ENCODE peak calls at places on chromosomes 5 and 9, in ten cellular contexts. H, O, Z, V, D, F, P, X, L and N are unnamed samples.

GRCh38 chr9:99980578-99980977 is 74.1 kb downstream of the STX17 start:
- DNase-seq in Z (no peak), H (no peak), O (no peak), D (no peak), X (no peak), L (no peak), F (no peak), V (no peak), P (no peak), N (no peak)

GRCh38 chr9:131027048-131027871 is 18.3 kb downstream of the LAMC3 start:
- DNase-seq in Z (no peak), F (no peak), L (no peak), X (no peak), P (no peak), V (no peak), D (no peak), O (no peak), H (no peak), N (no peak)

GRCh38 chr9:126155756-126156664 is 170.6 kb upstream of the MVB12B start:
- DNase-seq in V (no peak), X (no peak), L (no peak), F (no peak), D (peak; percentile 38), Z (no peak), P (peak; percentile 62), O (no peak), H (no peak), N (peak; percentile 6)

GRCh38 chr9:69085523-69086283 is 50.2 kb downstream of the FXN start:
- DNase-seq in O (no peak), L (no peak), D (no peak), F (no peak), X (no peak), V (no peak), H (no peak), P (no peak), Z (no peak), N (no peak)

GRCh38 chr5:5711112-5711511 is 288.6 kb downstream of the ICE1 start:
- DNase-seq in F (no peak), V (no peak), P (no peak), D (no peak), Z (no peak), L (no peak), X (no peak), H (no peak), O (no peak), N (no peak)

GRCh38 chr9:70607926-70608325 is 193.5 kb upstream of the KLF9 start:
- DNase-seq in D (no peak), X (peak; percentile 77), H (no peak), V (no peak), Z (no peak), F (no peak), O (no peak), L (no peak), P (no peak), N (no peak)

GRCh38 chr9:3912817-3913216 is 387.0 kb upstream of the RFX3 start:
- DNase-seq in X (no peak), L (no peak), H (no peak), O (no peak), V (no peak), F (no peak), D (no peak), Z (no peak), P (no peak), N (no peak)

GRCh38 chr9:134793281-134793680 is 87.3 kb upstream of the FCN2 start:
- DNase-seq in O (no peak), H (no peak), L (no peak), X (peak; percentile 61), V (no peak), P (no peak), F (no peak), D (no peak), Z (no peak), N (no peak)

GRCh38 chr5:179913461-179913860 is 5.8 kb upstream of the TBC1D9B start:
- DNase-seq in F (no peak), P (peak; percentile 80), Z (no peak), V (no peak), H (no peak), L (no peak), O (no peak), X (no peak), D (no peak), N (no peak)

GRCh38 chr9:108045851-108046250 is 556.3 kb upstream of the KLF4 start:
- DNase-seq in X (no peak), P (no peak), V (no peak), L (no peak), D (no peak), F (no peak), O (no peak), H (no peak), Z (no peak), N (no peak)

GRCh38 chr9:82466616-82467251 is 478.2 kb downstream of the SPATA31D1 start:
- DNase-seq in O (no peak), P (peak; percentile 72), D (no peak), Z (peak; percentile 11), L (no peak), H (no peak), X (no peak), F (no peak), V (no peak), N (no peak)

GRCh38 chr9:36900856-36901220 is 133.2 kb downstream of the PAX5 start:
- DNase-seq in V (no peak), P (no peak), H (no peak), Z (no peak), F (no peak), L (no peak), O (no peak), D (no peak), X (no peak), N (no peak)

GRCh38 chr5:142684508-142685031 is 1.3 kb downstream of the FGF1 start:
- DNase-seq in V (no peak), L (peak; percentile 85), P (peak; percentile 70), Z (no peak), H (no peak), D (no peak), O (peak; percentile 87), X (no peak), F (no peak), N (no peak)

GRCh38 chr5:83306572-83307241 is 164.8 kb upstream of the VCAN start:
- DNase-seq in H (peak; percentile 34), P (peak; percentile 81), X (no peak), Z (no peak), L (no peak), O (no peak), F (peak; percentile 21), V (no peak), D (no peak), N (peak; percentile 68)

GRCh38 chr9:70043689-70044449 is at the start of gene MAMDC2:
- DNase-seq in D (peak; percentile 70), V (no peak), Z (peak; percentile 23), L (peak; percentile 29), P (peak; percentile 86), X (peak; percentile 48), O (peak; percentile 26), H (no peak), F (no peak), N (no peak)

GRCh38 chr9:7368410-7369292 is 430.9 kb downstream of the DMAC1 start:
- DNase-seq in X (no peak), Z (no peak), P (no peak), V (no peak), H (peak; percentile 69), O (no peak), D (no peak), L (no peak), F (no peak), N (no peak)

GRCh38 chr5:128920345-128921215 is 44.7 kb upstream of the SLC27A6 start:
- DNase-seq in P (no peak), Z (no peak), D (no peak), V (no peak), L (no peak), X (no peak), H (peak; percentile 78), F (no peak), O (no peak), N (no peak)

GRCh38 chr5:132013711-132014110 is 2.3 kb upstream of the ACSL6 start:
- DNase-seq in P (peak; percentile 61), O (no peak), D (peak; percentile 40), X (no peak), F (no peak), V (no peak), H (no peak), L (no peak), Z (peak; percentile 8), N (no peak)

GRCh38 chr9:136231478-136232297 is 13.9 kb downstream of the QSOX2 start:
- DNase-seq in D (no peak), X (no peak), H (no peak), L (no peak), O (no peak), F (no peak), V (no peak), Z (no peak), P (no peak), N (no peak)

GRCh38 chr5:74382864-74383618 is 257.5 kb downstream of the ENC1 start:
- DNase-seq in H (no peak), F (no peak), O (no peak), X (no peak), P (peak; percentile 85), V (no peak), Z (no peak), L (no peak), D (no peak), N (no peak)

GRCh38 chr9:123039617-123040219 is 6.3 kb downstream of the GPR21 start:
- DNase-seq in H (no peak), O (no peak), P (no peak), X (no peak), D (no peak), F (no peak), L (no peak), Z (no peak), V (no peak), N (no peak)

GRCh38 chr5:180636403-180637075 is 12.9 kb downstream of the FLT4 start:
- DNase-seq in X (no peak), D (peak; percentile 56), P (peak; percentile 67), V (no peak), L (no peak), O (no peak), F (no peak), H (no peak), Z (no peak), N (no peak)

GRCh38 chr5:76483433-76483832 is 80.3 kb downstream of the IQGAP2 start:
- DNase-seq in H (no peak), F (no peak), Z (no peak), X (no peak), D (no peak), P (no peak), L (no peak), V (no peak), O (no peak), N (no peak)

GRCh38 chr5:57173026-57173317 is 887 bp upstream of the GPBP1 start:
- DNase-seq in X (no peak), Z (no peak), O (no peak), H (no peak), L (no peak), V (no peak), F (no peak), D (no peak), P (no peak), N (no peak)

GRCh38 chr9:91690540-91691249 is 259.3 kb downstream of the ROR2 start:
- DNase-seq in P (no peak), Z (no peak), D (no peak), L (no peak), V (no peak), F (no peak), X (peak; percentile 11), H (no peak), O (no peak), N (no peak)

GRCh38 chr5:7941692-7942091 is 72.7 kb downstream of the MTRR start:
- DNase-seq in P (no peak), F (no peak), D (no peak), L (no peak), O (no peak), V (no peak), X (no peak), Z (no peak), H (no peak), N (no peak)

GRCh38 chr9:121871431-121872025 is 220.1 kb downstream of the DAB2IP start:
- DNase-seq in D (no peak), L (no peak), F (no peak), Z (no peak), O (no peak), X (no peak), V (no peak), P (no peak), H (no peak), N (no peak)

GRCh38 chr9:109251080-109251775 is 69.6 kb downstream of the EPB41L4B start:
- DNase-seq in H (no peak), L (no peak), D (peak; percentile 72), P (no peak), X (no peak), O (no peak), F (no peak), Z (no peak), V (no peak), N (no peak)